ENCODE peak calls at places on chromosomes 6 and 20, in four cellular contexts. Q is brain microvascular endothelial cell, P is transverse colon, Z is IMR-90. K is an unnamed sample.

GRCh38 chr6:119312875-119313338 is 36.7 kb downstream of the MAN1A1 start:
- DNase-seq in P (peak), Q (no peak), Z (no peak), K (no peak)

GRCh38 chr20:36447101-36447500 is 94.2 kb upstream of the MYL9 start:
- DNase-seq in P (no peak), Z (no peak), Q (no peak), K (no peak)

GRCh38 chr6:82954937-82955577 is 110.6 kb downstream of the UBE3D start:
- DNase-seq in P (no peak), Q (peak), Z (peak), K (peak)

GRCh38 chr20:3233991-3234498 is 4.9 kb downstream of the SLC4A11 start:
- DNase-seq in Q (no peak), Z (no peak), P (no peak), K (no peak)

GRCh38 chr6:25961619-25962367 is 809 bp upstream of the TRIM38 start:
- DNase-seq in Q (no peak), Z (no peak), P (no peak), K (peak)

GRCh38 chr20:910132-910839 is 5.8 kb downstream of the ANGPT4 start:
- DNase-seq in Q (no peak), P (no peak), Z (no peak), K (no peak)

GRCh38 chr6:150766201-150766997 is 99.1 kb upstream of the MTHFD1L start:
- DNase-seq in P (no peak), Q (no peak), Z (no peak), K (no peak)

GRCh38 chr6:76984572-76984971 is 478.7 kb downstream of the HTR1B start:
- DNase-seq in Q (no peak), Z (peak), P (no peak), K (no peak)

GRCh38 chr6:141290871-141291270 is 841.9 kb upstream of the GJE1 start:
- DNase-seq in P (no peak), Q (no peak), Z (peak), K (no peak)

GRCh38 chr20:19886666-19887288 is 128.7 kb downstream of the RIN2 start:
- DNase-seq in P (peak), Z (peak), Q (no peak), K (no peak)

GRCh38 chr6:30100585-30101422 is 12.1 kb downstream of the TRIM31 start:
- DNase-seq in Q (no peak), P (peak), Z (no peak), K (no peak)

GRCh38 chr6:129491436-129491835 is 218.5 kb downstream of the ARHGAP18 start:
- DNase-seq in P (no peak), Z (peak), Q (peak), K (no peak)

GRCh38 chr20:10313701-10314100 is 95.1 kb downstream of the SNAP25 start:
- DNase-seq in Q (peak), P (no peak), Z (peak), K (no peak)
- H3K4me3 ChIP-seq in Q (no peak), P (no peak), Z (no peak), K (no peak)

DNA sequence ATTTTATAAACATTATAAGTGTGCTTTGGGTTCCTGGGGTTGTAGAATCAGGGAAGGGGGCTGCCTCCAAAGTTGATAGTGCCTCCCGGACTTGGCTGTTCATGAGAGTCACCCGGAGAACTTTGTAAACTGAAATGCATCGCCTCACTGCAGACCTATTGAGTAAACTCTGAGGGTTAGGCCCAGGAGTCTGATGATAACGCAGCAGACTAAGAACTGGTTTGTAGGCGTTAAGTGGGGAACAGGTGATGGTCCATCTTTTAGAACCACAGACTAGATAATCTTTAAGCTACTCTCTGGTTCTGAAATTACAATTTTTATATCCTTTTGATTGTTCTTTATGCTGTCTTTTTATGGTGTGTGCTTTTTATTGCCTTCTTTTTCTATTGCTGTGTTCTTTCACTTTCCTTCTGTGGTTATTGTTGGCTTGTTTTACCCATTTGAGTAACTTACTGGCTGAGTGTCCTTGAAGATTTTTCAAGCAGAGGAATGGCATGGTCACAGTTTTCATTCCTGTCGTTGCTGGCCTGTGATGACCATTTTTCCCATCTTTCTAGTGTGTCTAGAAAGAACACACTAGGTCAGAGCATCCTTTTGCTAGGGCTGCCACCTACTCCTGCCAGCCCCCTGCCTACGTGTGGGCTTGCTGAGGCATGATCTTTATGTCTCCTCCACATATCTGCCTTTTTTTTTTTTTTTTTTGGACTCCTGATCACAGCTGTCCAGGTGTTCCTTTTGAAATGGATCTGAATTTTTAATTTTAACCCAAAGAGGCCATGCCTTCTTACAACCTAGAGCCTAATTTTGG is 30.9 kb downstream of the LRRC1 start:
- DNase-seq in P (no peak), Z (no peak), Q (no peak), K (no peak)
- H3K4me3 ChIP-seq in P (no peak), Z (no peak), Q (no peak), K (no peak)

GRCh38 chr6:36493859-36494258 is 51.1 kb downstream of the KCTD20 start:
- DNase-seq in Q (no peak), Z (no peak), P (no peak), K (no peak)
- H3K4me3 ChIP-seq in Q (no peak), Z (no peak), P (no peak), K (no peak)

GRCh38 chr6:97438011-97438671 is 155.1 kb upstream of the MMS22L start:
- DNase-seq in Q (no peak), Z (no peak), P (no peak), K (peak)

GRCh38 chr6:97443408-97444080 is 160.5 kb upstream of the MMS22L start:
- DNase-seq in Q (no peak), P (no peak), Z (no peak), K (no peak)

GRCh38 chr6:97445406-97445805 is 162.4 kb upstream of the MMS22L start:
- DNase-seq in Q (no peak), P (no peak), Z (no peak), K (no peak)

GRCh38 chr6:97437087-97437486 is 154.1 kb upstream of the MMS22L start:
- DNase-seq in Z (peak), P (no peak), Q (no peak), K (no peak)

DNA sequence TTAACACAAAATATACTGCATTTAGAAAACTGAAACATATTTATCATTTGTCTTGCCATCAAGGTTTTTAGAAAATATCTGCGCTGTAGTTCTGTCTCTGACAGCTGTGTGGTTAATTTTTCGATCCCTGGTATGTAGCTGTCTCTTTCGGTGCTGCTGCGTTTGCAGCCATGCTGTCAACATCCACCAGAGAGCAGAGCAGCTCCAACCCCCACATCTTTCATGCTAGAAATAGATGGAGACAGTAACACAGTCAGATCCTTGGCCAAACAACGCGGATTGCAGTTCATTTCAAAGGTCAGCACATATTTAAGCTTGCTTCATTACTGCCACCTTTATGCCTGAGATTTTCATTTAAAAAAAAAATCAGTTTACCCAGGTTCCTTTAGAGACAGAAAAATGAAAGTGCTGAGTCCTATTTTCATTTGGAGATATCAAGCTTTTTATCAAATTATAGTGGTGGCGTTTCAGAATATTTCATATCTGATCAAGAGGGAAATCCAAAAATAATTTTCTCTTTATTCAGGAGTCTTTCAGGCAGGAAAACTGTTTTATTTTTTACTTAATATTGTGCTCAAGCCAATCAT is 157.7 kb upstream of the MMS22L start:
- DNase-seq in P (no peak), Z (peak), Q (peak), K (peak)
- H3K4me3 ChIP-seq in P (no peak), Z (no peak), Q (no peak), K (no peak)

DNA sequence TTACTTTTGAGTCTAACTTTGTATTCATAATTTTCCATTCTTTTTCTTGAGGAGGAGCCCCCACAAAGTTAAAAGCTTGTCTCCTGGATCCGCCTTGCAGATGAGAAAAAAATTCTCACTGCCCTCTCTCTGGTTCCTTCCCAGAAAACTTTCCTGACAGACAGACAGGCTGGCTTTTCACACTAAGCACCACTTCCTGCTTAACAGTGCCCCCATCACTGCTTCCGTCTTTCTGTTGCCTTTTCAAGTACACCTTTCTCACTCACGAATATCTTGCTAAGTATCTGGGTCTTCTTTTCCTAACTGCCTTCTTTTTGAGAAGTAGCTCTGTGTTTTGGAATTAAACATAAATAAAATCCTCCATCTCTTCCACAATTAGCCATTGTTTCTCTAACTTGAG is 19.8 kb upstream of the LMBRD1 start:
- DNase-seq in Q (no peak), Z (no peak), P (no peak), K (peak)
- H3K4me3 ChIP-seq in Q (no peak), Z (no peak), P (no peak), K (no peak)

GRCh38 chr20:51322164-51322707 is 220.3 kb downstream of the NFATC2 start:
- DNase-seq in Z (no peak), Q (no peak), P (no peak), K (no peak)

GRCh38 chr20:51318058-51318960 is 224.2 kb downstream of the NFATC2 start:
- DNase-seq in Z (no peak), P (peak), Q (peak), K (peak)

GRCh38 chr20:51319522-51319921 is 223.0 kb downstream of the NFATC2 start:
- DNase-seq in Q (no peak), Z (no peak), P (no peak), K (no peak)

GRCh38 chr20:51326241-51326819 is 216.2 kb downstream of the NFATC2 start:
- DNase-seq in P (peak), Q (peak), Z (peak), K (peak)

GRCh38 chr20:51321343-51322163 is 221.0 kb downstream of the NFATC2 start:
- DNase-seq in Q (no peak), P (no peak), Z (no peak), K (no peak)
- H3K4me3 ChIP-seq in Q (no peak), P (no peak), Z (no peak), K (no peak)

GRCh38 chr6:33116881-33117711 is 41.3 kb downstream of the HLA-DPB1 start:
- DNase-seq in P (no peak), Q (no peak), Z (no peak), K (no peak)
- H3K4me3 ChIP-seq in P (no peak), Q (no peak), Z (no peak), K (no peak)

GRCh38 chr6:169233181-169233580 is 20.5 kb downstream of the THBS2 start:
- DNase-seq in Q (no peak), P (no peak), Z (no peak), K (no peak)
- H3K4me3 ChIP-seq in Q (no peak), P (no peak), Z (no peak), K (no peak)

DNA sequence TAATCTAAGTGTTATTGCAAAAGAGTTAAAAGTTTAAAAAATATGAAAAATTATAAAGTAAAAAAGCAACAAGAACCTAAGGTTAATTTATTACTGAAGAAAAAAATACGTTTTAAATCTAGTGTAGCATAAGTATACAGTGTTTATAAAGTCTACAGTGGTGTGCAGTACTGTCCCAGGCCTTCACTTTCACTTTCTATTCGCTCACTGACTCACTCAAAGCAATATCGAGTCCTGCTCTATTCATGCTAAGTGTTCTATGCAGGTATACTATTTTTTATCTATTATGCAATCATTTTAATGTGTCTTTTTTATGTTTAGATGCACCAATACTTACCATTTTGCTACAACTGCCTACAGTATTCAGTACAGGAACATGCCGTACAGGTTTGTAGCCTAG is 113.0 kb downstream of the MANEA start:
- DNase-seq in Z (no peak), Q (no peak), P (no peak), K (peak)
- H3K4me3 ChIP-seq in Z (no peak), Q (no peak), P (no peak), K (peak)

GRCh38 chr6:42702200-42702599 is 20.2 kb downstream of the PRPH2 start:
- DNase-seq in Z (peak), P (no peak), Q (peak), K (peak)
- H3K4me3 ChIP-seq in Z (no peak), P (no peak), Q (no peak), K (no peak)

K was measured in GM12865.